ENCODE peak calls at places on chromosomes 6 and 20, in seven cellular contexts. J, O, T, F, S, P and V are unnamed samples.
A peak's percentile ranks its signal among the peaks of the same experiment; 100 is the strongest.

GRCh38 chr6:72783667-72784066 is 161.8 kb downstream of the KCNQ5 start:
- DNase-seq in J (peak; percentile 78), O (no peak), T (no peak), F (no peak), S (no peak), P (no peak), V (no peak)

GRCh38 chr6:106256201-106256968 is 69.2 kb downstream of the ATG5 start:
- DNase-seq in J (no peak), O (no peak), T (no peak), F (no peak), S (peak; percentile 82), P (no peak), V (no peak)

GRCh38 chr6:70124882-70125535 is 177.9 kb downstream of the COL9A1 start:
- DNase-seq in J (peak; percentile 21), O (no peak), T (no peak), F (no peak), S (peak; percentile 79), P (no peak), V (no peak)

GRCh38 chr6:123810214-123810613 is 6.5 kb downstream of the NKAIN2 start:
- DNase-seq in J (no peak), O (no peak), T (no peak), F (no peak), S (no peak), P (no peak), V (no peak)

GRCh38 chr20:58081842-58082241 is 146.6 kb downstream of the ANKRD60 start:
- DNase-seq in J (peak; percentile 28), O (no peak), T (no peak), F (no peak), S (peak; percentile 63), P (no peak), V (no peak)

GRCh38 chr6:86936834-86937218 is 502 bp upstream of the HTR1E start:
- DNase-seq in J (no peak), O (no peak), T (no peak), F (no peak), S (no peak), P (no peak), V (no peak)

GRCh38 chr6:135525550-135525949 is 28.0 kb upstream of the AHI1 start:
- DNase-seq in J (no peak), O (no peak), T (no peak), F (no peak), S (no peak), P (no peak), V (no peak)

GRCh38 chr6:134312038-134312660 is 5.8 kb downstream of the SGK1 start:
- DNase-seq in J (no peak), O (no peak), T (no peak), F (no peak), S (no peak), P (no peak), V (no peak)

GRCh38 chr6:146290589-146290901 is 253.1 kb upstream of the RAB32 start:
- DNase-seq in J (no peak), O (no peak), T (no peak), F (no peak), S (no peak), P (no peak), V (no peak)

GRCh38 chr20:11012975-11013374 is 339.2 kb upstream of the JAG1 start:
- DNase-seq in J (peak; percentile 90), O (no peak), T (no peak), F (no peak), S (peak; percentile 64), P (no peak), V (no peak)

GRCh38 chr6:24931296-24931695 is 4.5 kb downstream of the RIPOR2 start:
- DNase-seq in J (peak; percentile 72), O (no peak), T (no peak), F (no peak), S (peak; percentile 39), P (no peak), V (no peak)

GRCh38 chr20:23118766-23119165 is 32.6 kb upstream of the CD93 start:
- DNase-seq in J (no peak), O (no peak), T (no peak), F (no peak), S (no peak), P (no peak), V (no peak)

GRCh38 chr20:48703511-48704219 is 124.1 kb downstream of the PREX1 start:
- DNase-seq in J (no peak), O (no peak), T (no peak), F (peak; percentile 58), S (no peak), P (no peak), V (no peak)

GRCh38 chr20:57930328-57930727 is 220.5 kb upstream of the PMEPA1 start:
- DNase-seq in J (no peak), O (no peak), T (no peak), F (no peak), S (no peak), P (no peak), V (no peak)

GRCh38 chr6:99588618-99589289 is 17.9 kb upstream of the PRDM13 start:
- DNase-seq in J (peak; percentile 77), O (peak; percentile 77), T (peak; percentile 72), F (peak; percentile 57), S (peak; percentile 46), P (peak; percentile 81), V (peak; percentile 78)

GRCh38 chr6:165961236-165961751 is 206.4 kb downstream of the TBXT start:
- DNase-seq in J (no peak), O (no peak), T (no peak), F (no peak), S (no peak), P (no peak), V (no peak)

GRCh38 chr6:143939364-143939763 is 68.7 kb downstream of the PLAGL1 start:
- DNase-seq in J (no peak), O (peak; percentile 26), T (no peak), F (no peak), S (no peak), P (no peak), V (no peak)

DNA sequence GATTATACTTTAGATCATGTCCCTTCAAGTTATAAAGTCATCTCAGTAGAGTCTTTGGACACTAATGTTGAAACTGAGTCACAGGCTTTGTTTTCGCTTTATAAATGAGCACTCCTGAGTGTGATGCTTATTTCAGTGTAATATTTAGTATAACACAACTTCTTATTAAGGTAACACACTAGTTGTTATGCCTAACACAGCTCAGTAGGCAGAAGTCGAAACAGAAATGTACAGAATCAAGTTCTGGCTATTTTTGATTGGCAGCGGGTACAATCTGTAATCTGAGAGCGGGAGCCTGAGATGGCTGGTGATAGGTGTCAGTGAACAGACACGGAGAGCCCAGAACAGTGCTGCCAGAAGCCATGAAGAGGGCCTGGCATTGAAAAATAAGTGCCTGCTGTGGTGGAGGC is 11.4 kb downstream of the HECA start:
- DNase-seq in J (no peak), O (no peak), T (no peak), F (no peak), S (no peak), P (no peak), V (no peak)
- TF ChIP-seq CTCF in J (no peak), O (no peak), T (no peak), F (no peak), S (no peak), P (no peak), V (no peak)

GRCh38 chr6:148507774-148508173 is 165.1 kb downstream of the SASH1 start:
- DNase-seq in J (peak; percentile 62), O (no peak), T (no peak), F (no peak), S (peak; percentile 97), P (no peak), V (no peak)

GRCh38 chr6:148509152-148509571 is 166.5 kb downstream of the SASH1 start:
- DNase-seq in J (peak; percentile 55), O (no peak), T (no peak), F (no peak), S (peak; percentile 68), P (no peak), V (no peak)

GRCh38 chr6:148513145-148514071 is 170.8 kb downstream of the SASH1 start:
- DNase-seq in J (peak; percentile 85), O (no peak), T (no peak), F (peak; percentile 44), S (peak; percentile 83), P (no peak), V (no peak)

GRCh38 chr6:148509789-148510581 is 167.3 kb downstream of the SASH1 start:
- DNase-seq in J (peak; percentile 98), O (peak; percentile 61), T (no peak), F (peak; percentile 56), S (peak; percentile 99), P (no peak), V (no peak)

DNA sequence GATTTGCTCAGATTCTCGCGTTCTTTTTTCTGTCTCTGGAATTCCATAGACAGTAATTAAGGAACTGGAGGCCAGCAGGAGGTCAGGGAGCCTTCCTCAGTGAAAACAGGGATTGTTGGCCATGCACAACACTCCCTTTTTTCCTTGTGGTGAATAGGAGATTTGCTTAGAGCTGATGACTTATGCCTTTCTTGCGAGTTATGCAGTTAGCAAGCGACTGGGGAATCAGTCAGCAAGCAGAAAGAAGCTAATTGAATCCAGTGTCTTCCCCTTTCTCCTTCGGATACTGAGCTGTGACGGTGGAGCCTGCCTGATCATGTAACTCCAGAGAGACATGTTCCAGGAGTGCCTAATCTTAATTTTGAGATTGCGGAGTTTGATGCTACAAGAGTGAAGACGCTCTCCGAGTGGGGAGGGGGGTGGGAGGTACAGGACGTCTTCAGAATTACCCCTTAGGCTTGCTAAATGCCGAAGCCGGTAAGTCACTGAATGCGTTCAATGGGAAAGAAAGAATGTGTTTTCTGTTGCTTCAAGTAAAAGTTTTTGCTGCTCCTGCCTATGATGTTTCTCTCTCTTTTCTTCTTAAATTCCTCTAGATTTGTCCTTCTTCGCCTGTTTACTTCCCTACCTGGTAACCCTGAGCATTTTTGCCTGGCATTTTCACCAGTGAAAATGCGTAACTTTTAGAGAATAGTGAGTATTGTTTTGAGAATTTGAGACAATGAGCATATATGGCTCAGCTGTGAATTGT is 165.9 kb downstream of the SASH1 start:
- DNase-seq in J (peak; percentile 75), O (no peak), T (no peak), F (no peak), S (peak; percentile 93), P (no peak), V (no peak)
- TF ChIP-seq CTCF in J (no peak), O (no peak), T (no peak), F (no peak), S (peak; percentile 4), P (no peak), V (no peak)

GRCh38 chr6:26521485-26522391 is 16.4 kb upstream of the HMGN4 start:
- DNase-seq in J (peak; percentile 83), O (peak; percentile 81), T (peak; percentile 91), F (peak; percentile 86), S (peak; percentile 79), P (peak; percentile 75), V (peak; percentile 90)
- TF ChIP-seq CTCF in J (no peak), O (peak; percentile 66), T (no peak), F (peak; percentile 6), S (peak; percentile 12), P (no peak), V (peak; percentile 50)

GRCh38 chr20:46346770-46347169 is 38.5 kb upstream of the CDH22 start:
- DNase-seq in J (no peak), O (no peak), T (no peak), F (no peak), S (no peak), P (no peak), V (no peak)

GRCh38 chr20:46348972-46349741 is 40.9 kb upstream of the CDH22 start:
- DNase-seq in J (peak; percentile 55), O (peak; percentile 80), T (peak; percentile 81), F (peak; percentile 64), S (peak; percentile 52), P (peak; percentile 69), V (no peak)

GRCh38 chr20:46349742-46350056 is 41.4 kb upstream of the CDH22 start:
- DNase-seq in J (no peak), O (no peak), T (no peak), F (no peak), S (no peak), P (peak; percentile 41), V (no peak)

GRCh38 chr20:46347831-46348230 is 39.5 kb upstream of the CDH22 start:
- DNase-seq in J (no peak), O (no peak), T (no peak), F (no peak), S (no peak), P (no peak), V (no peak)

GRCh38 chr20:46348231-46348803 is 40.0 kb upstream of the CDH22 start:
- DNase-seq in J (peak; percentile 62), O (no peak), T (peak; percentile 46), F (no peak), S (peak; percentile 44), P (no peak), V (no peak)
- TF ChIP-seq CTCF in J (peak; percentile 22), O (no peak), T (no peak), F (no peak), S (no peak), P (no peak), V (no peak)